ENCODE peak calls at places on chromosomes 13 and 19, in nine cellular contexts. Z, N, X, K, T, O, I, D and B are unnamed samples.

GRCh38 chr19:35560271-35560670 is 3.2 kb downstream of the ATP4A start:
- DNase-seq in D (no peak), Z (no peak), O (no peak), K (no peak), T (no peak), N (no peak), I (no peak), X (no peak), B (no peak)

GRCh38 chr13:25659091-25659502 is 287.3 kb downstream of the ATP8A2 start:
- DNase-seq in X (peak), I (peak), T (no peak), O (no peak), N (peak), Z (no peak), K (no peak), D (peak), B (no peak)

GRCh38 chr13:94162289-94162688 is 317.2 kb downstream of the DCT start:
- DNase-seq in I (no peak), O (no peak), N (no peak), Z (no peak), K (no peak), D (no peak), T (no peak), X (no peak), B (no peak)

GRCh38 chr19:4730740-4731171 is 7.1 kb upstream of the DPP9 start:
- DNase-seq in O (no peak), N (no peak), X (peak), Z (peak), D (peak), I (no peak), K (peak), T (no peak), B (peak)

GRCh38 chr13:112443191-112444000 is 67.2 kb downstream of the SPACA7 start:
- DNase-seq in K (no peak), X (peak), T (no peak), Z (peak), O (no peak), I (no peak), N (peak), D (peak), B (peak)

GRCh38 chr13:90534617-90535340 is 812.7 kb upstream of the MIR17HG start:
- DNase-seq in O (no peak), N (no peak), Z (no peak), D (no peak), T (no peak), I (no peak), X (no peak), K (no peak), B (no peak)

GRCh38 chr19:55483681-55484361 is 1.2 kb upstream of the NAT14 start:
- DNase-seq in N (no peak), X (peak), D (no peak), I (no peak), K (no peak), O (no peak), Z (peak), T (no peak), B (no peak)

GRCh38 chr19:5128251-5128931 is 159.5 kb downstream of the KDM4B start:
- DNase-seq in K (no peak), X (peak), I (no peak), N (peak), Z (peak), O (peak), D (peak), T (no peak), B (peak)

GRCh38 chr19:19554074-19555023 is 16.3 kb downstream of the CILP2 start:
- DNase-seq in K (no peak), Z (peak), N (peak), O (peak), X (peak), T (no peak), I (no peak), D (peak), B (peak)

GRCh38 chr13:20826810-20827560 is 53.2 kb upstream of the EEF1AKMT1 start:
- DNase-seq in X (no peak), T (no peak), I (no peak), N (no peak), K (no peak), Z (no peak), D (no peak), O (peak), B (no peak)

GRCh38 chr13:105497597-105497996 is 1037.9 kb downstream of the EFNB2 start:
- DNase-seq in O (no peak), D (no peak), I (no peak), T (no peak), Z (no peak), N (no peak), K (no peak), X (no peak), B (no peak)

GRCh38 chr19:1042689-1043511 is 3.0 kb downstream of the ABCA7 start:
- DNase-seq in K (no peak), D (peak), N (no peak), X (peak), I (no peak), T (no peak), O (no peak), Z (peak), B (no peak)

GRCh38 chr19:4086336-4086953 is 19.7 kb upstream of the ZBTB7A start:
- DNase-seq in N (peak), I (no peak), X (peak), K (no peak), Z (no peak), O (no peak), T (no peak), D (peak), B (no peak)

GRCh38 chr19:13154911-13155471 is 4.8 kb downstream of the IER2 start:
- DNase-seq in X (peak), N (peak), O (peak), Z (peak), I (no peak), T (no peak), K (peak), D (peak), B (no peak)

GRCh38 chr19:52190679-52191293 is 934 bp downstream of the PPP2R1A start:
- DNase-seq in Z (no peak), I (no peak), K (no peak), O (peak), T (no peak), X (peak), N (peak), D (peak), B (peak)

GRCh38 chr13:102873653-102874052 is 27.8 kb downstream of the ERCC5 start:
- DNase-seq in D (peak), K (no peak), O (no peak), X (no peak), I (no peak), N (no peak), T (no peak), Z (no peak), B (peak)

GRCh38 chr13:23140492-23140891 is 40.3 kb upstream of the SGCG start:
- DNase-seq in I (no peak), K (no peak), Z (no peak), O (peak), X (no peak), T (no peak), N (no peak), D (peak), B (peak)

GRCh38 chr19:33831835-33832234 is 35.2 kb downstream of the KCTD15 start:
- DNase-seq in I (no peak), O (no peak), T (no peak), K (no peak), Z (no peak), X (peak), N (no peak), D (no peak), B (no peak)

GRCh38 chr13:66826398-66826797 is 403.7 kb downstream of the PCDH9 start:
- DNase-seq in D (no peak), T (no peak), I (no peak), Z (no peak), X (no peak), O (no peak), N (no peak), K (no peak), B (peak)

GRCh38 chr13:95678967-95679366 is 2.0 kb downstream of the DNAJC3 start:
- DNase-seq in O (no peak), T (no peak), N (no peak), X (no peak), K (no peak), Z (no peak), I (no peak), D (no peak), B (no peak)

GRCh38 chr13:33690321-33690720 is 127.6 kb upstream of the RFC3 start:
- DNase-seq in O (no peak), Z (no peak), T (no peak), N (no peak), X (no peak), I (no peak), D (no peak), K (no peak), B (no peak)

GRCh38 chr19:45995715-45996385 is 583 bp downstream of the CCDC61 start:
- DNase-seq in N (no peak), I (no peak), Z (no peak), X (no peak), K (no peak), O (peak), T (no peak), D (peak), B (peak)

GRCh38 chr13:67549331-67549730 is 319.2 kb upstream of the PCDH9 start:
- DNase-seq in K (no peak), T (peak), D (no peak), I (no peak), Z (no peak), N (no peak), O (peak), X (no peak), B (peak)

GRCh38 chr19:15551183-15552004 is 43.1 kb downstream of the CYP4F22 start:
- DNase-seq in D (peak), T (no peak), I (no peak), N (peak), K (peak), Z (peak), O (no peak), X (peak), B (peak)

GRCh38 chr19:4988770-4989251 is 19.9 kb downstream of the KDM4B start:
- DNase-seq in O (peak), Z (peak), X (peak), D (peak), I (no peak), T (no peak), K (no peak), N (no peak), B (peak)

GRCh38 chr19:14577264-14577663 is 5.4 kb upstream of the NDUFB7 start:
- DNase-seq in K (peak), D (no peak), O (no peak), N (no peak), Z (no peak), I (no peak), T (no peak), X (no peak), B (no peak)

GRCh38 chr19:5137571-5138124 is 168.7 kb downstream of the KDM4B start:
- DNase-seq in K (no peak), O (no peak), D (no peak), X (peak), N (no peak), Z (peak), I (no peak), T (no peak), B (no peak)

GRCh38 chr13:51838235-51838846 is 6.6 kb downstream of the TMEM272 start:
- DNase-seq in O (peak), N (no peak), K (no peak), Z (no peak), X (no peak), T (no peak), D (no peak), I (no peak), B (peak)

GRCh38 chr13:93017493-93018112 is 209.0 kb upstream of the GPC6 start:
- DNase-seq in K (no peak), O (no peak), N (no peak), T (no peak), Z (no peak), I (no peak), X (no peak), D (no peak), B (no peak)

GRCh38 chr13:39232401-39232980 is 194.2 kb downstream of the NHLRC3 start:
- DNase-seq in X (no peak), D (no peak), T (no peak), N (no peak), K (no peak), O (no peak), I (no peak), Z (no peak), B (no peak)

GRCh38 chr13:73228546-73228945 is 169.7 kb downstream of the KLF5 start:
- DNase-seq in Z (no peak), T (no peak), X (no peak), K (no peak), I (no peak), O (peak), D (no peak), N (no peak), B (peak)

GRCh38 chr13:29548722-29549446 is 46.6 kb downstream of the SLC7A1 start:
- DNase-seq in I (no peak), X (peak), D (peak), Z (no peak), O (peak), T (no peak), N (no peak), K (no peak), B (peak)

GRCh38 chr13:29901714-29902631 is 51.6 kb upstream of the UBL3 start:
- DNase-seq in D (peak), I (peak), X (peak), K (no peak), T (peak), Z (no peak), O (peak), N (no peak), B (peak)